ENCODE peak calls at places on chromosomes 1 and 21, in six cellular contexts. D is heart left ventricle, L is right lobe of liver, N is A549, X is GM12878, I is HepG2. T is an unnamed sample.

GRCh38 chr1:7561331-7561921 is 209.7 kb upstream of the VAMP3 start:
- ATAC-seq in I (peak), D (no peak), N (no peak), X (peak), L (no peak), T (no peak)

GRCh38 chr1:29577512-29577911 is 341.2 kb downstream of the PTPRU start:
- ATAC-seq in L (no peak), D (no peak), X (no peak), I (no peak), N (no peak), T (no peak)

GRCh38 chr1:107993920-107994319 is 28.9 kb upstream of the VAV3 start:
- ATAC-seq in L (no peak), I (no peak), D (no peak), N (no peak), X (no peak), T (no peak)

GRCh38 chr1:10337436-10337835 is 61.4 kb upstream of the PGD start:
- ATAC-seq in I (peak), D (no peak), X (no peak), L (no peak), N (peak), T (no peak)

GRCh38 chr1:39214021-39214713 is 9.7 kb downstream of the MACF1 start:
- ATAC-seq in I (peak), X (no peak), N (peak), L (peak), D (peak), T (peak)

GRCh38 chr1:94898486-94899385 is 28.2 kb downstream of the CNN3 start:
- ATAC-seq in N (no peak), D (no peak), I (no peak), X (no peak), L (no peak), T (no peak)

GRCh38 chr1:10341062-10341600 is 57.7 kb upstream of the PGD start:
- ATAC-seq in I (no peak), X (no peak), L (no peak), D (no peak), N (no peak), T (no peak)

GRCh38 chr1:183655562-183656075 is 2.5 kb upstream of the APOBEC4 start:
- ATAC-seq in L (peak), N (peak), I (peak), X (peak), D (peak), T (peak)

GRCh38 chr1:166952002-166952746 is 23.2 kb downstream of the ILDR2 start:
- ATAC-seq in N (no peak), X (no peak), I (peak), L (peak), D (peak), T (no peak)

GRCh38 chr1:6510493-6510892 is 19.0 kb upstream of the PLEKHG5 start:
- ATAC-seq in L (no peak), N (no peak), D (no peak), X (no peak), I (no peak), T (no peak)

GRCh38 chr21:29295066-29295650 is 3.6 kb upstream of the BACH1 start:
- ATAC-seq in X (no peak), L (no peak), I (no peak), D (no peak), N (no peak), T (no peak)

GRCh38 chr1:58447891-58448290 is 98.6 kb downstream of the OMA1 start:
- ATAC-seq in D (no peak), L (no peak), N (no peak), X (no peak), I (no peak), T (no peak)

GRCh38 chr1:46425740-46426139 is 31.6 kb downstream of the FAAH start:
- ATAC-seq in L (no peak), D (peak), X (no peak), I (no peak), N (no peak), T (no peak)

GRCh38 chr21:37425684-37426083 is 59.1 kb downstream of the DYRK1A start:
- ATAC-seq in X (no peak), D (no peak), L (no peak), I (no peak), N (no peak), T (no peak)

GRCh38 chr1:213103377-213104306 is 52.6 kb downstream of the RPS6KC1 start:
- ATAC-seq in N (no peak), L (no peak), I (no peak), D (no peak), X (peak), T (no peak)

GRCh38 chr1:197614916-197615692 is 160.2 kb downstream of the DENND1B start:
- ATAC-seq in N (peak), D (no peak), I (peak), X (peak), L (peak), T (no peak)

GRCh38 chr1:48947761-48948537 is 171.3 kb upstream of the BEND5 start:
- ATAC-seq in N (no peak), I (no peak), L (no peak), D (no peak), X (no peak), T (no peak)

GRCh38 chr1:208089971-208090755 is 154.0 kb downstream of the PLXNA2 start:
- ATAC-seq in I (no peak), L (no peak), X (no peak), D (peak), N (no peak), T (peak)

GRCh38 chr1:70334436-70334835 is 20.1 kb downstream of the ANKRD13C start:
- ATAC-seq in N (no peak), I (no peak), X (no peak), L (no peak), D (no peak), T (no peak)

GRCh38 chr1:18643154-18644012 is 12.7 kb downstream of the PAX7 start:
- ATAC-seq in X (no peak), D (no peak), L (no peak), N (no peak), I (peak), T (no peak)

GRCh38 chr1:228197555-228198147 is 10.2 kb upstream of the OBSCN start:
- ATAC-seq in X (no peak), I (no peak), D (peak), N (no peak), L (no peak), T (no peak)
- TF ChIP-seq POLR2A in X (no peak), I (no peak), D (no peak), N (no peak), L (no peak), T (no peak)

DNA sequence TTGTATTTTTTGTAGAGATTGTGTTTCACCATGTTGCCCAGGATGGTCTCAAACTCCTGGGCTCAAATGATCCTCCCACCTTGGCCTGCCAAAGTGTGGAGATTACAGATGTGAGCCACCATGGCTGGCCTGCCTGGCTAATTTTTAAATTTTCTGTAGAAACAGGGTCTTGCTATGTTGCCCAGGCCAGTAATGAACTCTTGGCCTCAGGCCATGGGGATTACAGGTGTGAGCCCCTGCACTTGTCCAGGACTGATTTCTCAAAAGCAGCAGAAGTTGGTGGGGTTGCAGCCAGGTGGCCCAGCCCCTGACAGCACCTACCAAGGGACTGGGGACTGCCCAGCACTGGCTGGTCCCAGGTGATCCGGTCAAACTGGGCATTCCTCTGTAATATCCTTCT is 44.1 kb upstream of the CXADR start:
- ATAC-seq in N (no peak), D (no peak), X (no peak), I (no peak), L (no peak), T (no peak)
- TF ChIP-seq POLR2A in N (no peak), D (no peak), X (no peak), I (no peak), L (no peak), T (no peak)

DNA sequence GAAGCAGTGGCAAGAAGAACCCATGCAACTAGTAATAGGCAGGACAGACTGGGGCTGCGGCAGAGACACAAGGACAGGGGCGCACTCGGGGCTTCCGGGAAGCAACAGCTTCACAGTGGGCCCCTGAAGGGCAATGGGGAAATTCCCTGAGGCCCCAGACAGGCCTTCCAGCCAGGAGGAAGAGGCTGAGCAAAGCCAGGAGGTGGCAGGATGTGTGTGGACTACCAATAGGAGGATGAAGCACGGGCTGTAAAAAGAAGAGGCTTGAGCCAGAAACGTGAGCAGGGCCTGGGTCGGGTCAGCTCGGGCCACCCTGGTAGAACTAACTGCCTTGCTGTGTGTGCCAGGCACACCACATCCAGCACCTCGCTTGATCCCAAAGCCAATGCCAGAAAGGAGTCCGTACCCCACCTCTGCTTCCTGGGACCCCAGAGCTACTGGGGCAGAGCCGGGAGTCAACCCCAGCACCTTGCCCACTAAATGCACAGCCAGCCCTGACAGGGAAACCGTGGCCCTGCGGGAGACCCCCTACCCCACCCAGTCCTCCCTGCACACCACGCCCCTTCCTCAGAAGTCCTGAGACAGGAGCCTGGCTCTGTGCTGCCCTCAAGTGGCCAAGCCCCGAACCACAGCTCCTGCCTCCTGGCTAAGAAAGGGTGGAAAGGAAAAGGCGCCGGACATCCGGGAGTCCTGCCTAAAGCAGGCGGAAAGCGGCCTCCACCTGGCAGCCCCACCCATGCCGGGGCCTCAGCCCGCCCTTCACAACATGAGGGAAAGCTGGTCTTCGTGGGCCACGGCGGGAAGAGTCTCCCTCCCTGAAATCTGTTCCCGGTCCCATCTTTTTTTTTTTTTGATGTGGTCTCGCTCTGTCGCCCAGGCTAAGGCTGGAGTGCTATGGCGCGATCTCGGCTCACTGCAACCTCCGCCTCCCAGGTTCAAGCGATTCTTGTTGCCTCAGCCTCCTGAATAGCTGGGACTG is 33.7 kb downstream of the TTC39A start:
- ATAC-seq in D (peak), X (peak), N (peak), I (peak), L (peak), T (peak)
- TF ChIP-seq POLR2A in D (no peak), X (no peak), N (no peak), I (no peak), L (no peak), T (no peak)

GRCh38 chr1:153783233-153784190 is 8.3 kb downstream of the SLC27A3 start:
- ATAC-seq in L (peak), X (peak), I (peak), D (peak), N (peak), T (peak)
- TF ChIP-seq POLR2A in L (peak), X (peak), I (peak), D (no peak), N (peak), T (peak)

DNA sequence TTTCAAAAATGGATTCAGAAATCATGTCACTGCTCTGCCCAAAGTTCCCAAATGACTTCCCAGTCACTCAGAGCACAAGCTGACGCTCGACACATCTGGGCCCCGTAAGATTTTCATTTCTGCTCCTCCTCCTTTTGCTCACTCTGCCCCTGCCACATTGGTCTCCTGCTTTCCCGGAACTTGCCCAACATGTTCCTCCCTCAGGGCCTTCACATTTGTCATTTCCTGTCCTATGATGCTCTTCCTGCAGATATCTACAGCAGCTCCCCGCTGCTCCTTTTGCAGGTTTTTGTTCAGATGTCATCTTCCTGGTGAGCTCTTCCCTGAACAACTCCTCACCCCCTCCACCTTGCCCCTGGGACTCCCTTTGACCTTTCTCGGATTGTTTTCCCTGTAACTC is 58.5 kb upstream of the IVNS1ABP start:
- ATAC-seq in X (no peak), I (no peak), D (no peak), N (no peak), L (peak), T (peak)
- TF ChIP-seq POLR2A in X (no peak), I (no peak), D (no peak), N (no peak), L (peak), T (no peak)

GRCh38 chr1:145857170-145857569 is 1.7 kb downstream of the PIAS3 start:
- ATAC-seq in L (no peak), X (no peak), N (no peak), D (no peak), I (no peak), T (no peak)

GRCh38 chr1:145855426-145855948 is 3.4 kb downstream of the PIAS3 start:
- ATAC-seq in L (no peak), X (no peak), D (no peak), I (no peak), N (no peak), T (no peak)

GRCh38 chr1:145859491-145860159 is 744 bp upstream of the PIAS3 start:
- ATAC-seq in X (peak), I (peak), D (peak), N (peak), L (peak), T (peak)

GRCh38 chr1:145858238-145858936 is 494 bp downstream of the PIAS3 start:
- ATAC-seq in D (peak), N (peak), X (peak), L (peak), I (peak), T (peak)

DNA sequence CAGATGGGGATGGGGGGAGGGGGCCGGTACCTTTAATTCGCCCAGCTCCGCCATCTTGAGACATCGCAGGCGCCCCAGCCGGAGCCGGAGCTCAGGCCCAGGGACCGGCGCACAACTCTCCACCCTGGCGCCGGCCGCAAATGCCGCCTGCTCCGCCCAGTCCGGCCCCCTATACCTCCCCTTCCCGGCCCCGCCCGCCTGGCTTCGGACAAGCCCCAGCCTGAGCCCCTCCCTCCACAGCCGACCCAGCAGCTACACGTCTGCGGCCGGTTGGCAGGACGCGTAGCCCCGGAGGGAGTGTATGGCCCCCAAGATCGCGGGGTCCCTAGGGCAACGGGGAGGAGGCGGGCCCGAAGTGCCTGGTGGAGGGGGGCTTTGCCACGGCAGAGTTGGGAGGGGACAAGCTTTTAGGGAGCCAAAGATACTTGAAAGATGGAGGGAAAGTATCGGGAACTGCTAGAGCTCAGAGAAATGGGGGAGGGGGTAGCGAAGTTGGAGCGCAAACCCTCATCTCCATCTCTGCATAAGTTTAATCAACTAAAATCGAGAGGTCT is at the start of gene PIAS3:
- ATAC-seq in D (peak), X (peak), I (peak), N (peak), L (peak), T (peak)
- TF ChIP-seq POLR2A in D (no peak), X (peak), I (peak), N (peak), L (peak), T (peak)

DNA sequence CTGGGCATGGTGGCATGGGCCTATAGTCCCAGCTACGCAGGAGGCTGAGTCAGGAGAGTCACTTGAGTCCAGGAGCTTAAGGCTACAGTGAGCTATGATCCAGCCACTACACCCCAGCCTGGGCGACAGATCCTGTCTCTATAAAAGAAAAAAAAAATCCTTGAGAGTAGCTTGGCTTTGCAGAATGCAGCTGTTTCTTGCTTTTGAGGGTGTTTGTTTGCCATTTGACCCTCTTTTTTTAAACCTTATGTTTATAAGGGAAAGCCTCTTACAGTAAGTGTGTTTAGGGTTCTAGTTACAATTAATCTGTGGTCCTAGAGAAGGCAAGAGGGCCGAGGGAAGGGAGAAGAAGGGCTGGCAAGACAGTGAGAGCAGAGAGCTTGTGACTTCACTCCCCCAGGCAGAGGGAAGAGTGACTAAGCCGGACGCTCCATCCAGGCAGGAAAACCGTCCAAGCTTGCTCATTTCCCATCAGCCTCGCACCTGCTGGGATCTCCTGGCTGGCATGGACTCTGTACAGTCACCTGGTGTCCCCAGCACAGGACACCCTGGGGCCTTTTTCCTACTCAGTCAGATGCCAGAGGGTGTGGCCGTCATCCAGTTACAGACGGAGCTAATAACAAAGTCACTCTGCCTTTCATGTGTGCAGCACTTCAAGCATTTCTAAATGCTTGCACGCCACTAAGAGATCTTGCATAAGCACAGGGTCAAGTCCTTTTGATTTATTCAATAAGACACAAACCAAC is 55.5 kb upstream of the PSEN2 start:
- ATAC-seq in L (peak), X (no peak), I (no peak), N (peak), D (peak), T (peak)
- TF ChIP-seq POLR2A in L (no peak), X (no peak), I (no peak), N (no peak), D (no peak), T (no peak)

DNA sequence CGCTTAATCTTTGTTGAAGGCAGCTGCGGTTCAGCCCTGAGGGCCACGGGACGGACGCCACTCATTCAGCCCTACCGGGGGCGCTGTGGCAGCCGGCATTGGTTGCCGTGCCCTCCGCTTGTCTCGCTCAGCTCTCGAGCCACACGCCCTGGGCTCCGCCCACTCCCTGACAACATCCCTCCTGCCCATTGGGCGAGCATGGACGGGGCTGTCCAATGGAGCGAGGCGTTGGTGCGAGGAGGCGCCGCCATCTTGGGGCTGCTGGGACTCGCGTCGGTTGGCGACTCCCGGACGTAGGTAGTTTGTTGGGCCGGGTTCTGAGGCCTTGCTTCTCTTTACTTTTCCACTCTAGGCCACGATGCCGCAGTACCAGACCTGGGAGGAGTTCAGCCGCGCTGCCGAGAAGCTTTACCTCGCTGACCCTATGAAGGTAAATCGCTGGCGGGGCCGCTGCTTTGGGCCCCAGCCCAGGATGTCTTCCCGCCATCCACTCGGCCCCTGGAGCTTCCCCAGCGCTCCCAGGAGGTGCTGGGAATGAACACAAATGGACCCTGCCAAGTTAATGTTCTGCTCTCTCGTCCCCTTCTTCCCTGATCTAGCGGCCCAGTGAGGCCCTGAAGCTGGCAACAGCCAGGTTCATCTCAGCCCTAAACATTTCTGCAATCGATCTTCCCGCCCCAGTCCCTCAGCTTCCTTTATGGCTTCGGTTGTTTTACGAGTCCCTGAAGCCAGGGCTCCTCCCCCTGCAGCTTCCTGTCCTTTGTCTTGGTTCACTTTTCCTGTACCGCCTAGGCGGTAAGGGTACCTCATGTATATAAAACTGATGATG is at the start of gene SRP9:
- ATAC-seq in D (peak), N (peak), X (peak), L (peak), I (peak), T (peak)
- TF ChIP-seq POLR2A in D (no peak), N (no peak), X (peak), L (peak), I (peak), T (peak)

GRCh38 chr1:188050250-188050649 is 1221.5 kb downstream of the PLA2G4A start:
- ATAC-seq in L (no peak), I (no peak), D (no peak), N (no peak), X (peak), T (no peak)
- TF ChIP-seq POLR2A in L (no peak), I (no peak), D (no peak), N (no peak), X (no peak), T (no peak)